ENCODE peak calls at places on chromosomes 6 and 20, in six cellular contexts. O, M, I, C, F and E are unnamed samples.

GRCh38 chr6:105926318-105926717 is 159.8 kb upstream of the PRDM1 start:
- DNase-seq in O (no peak), I (no peak), M (no peak), C (no peak), F (no peak), E (no peak)

GRCh38 chr20:60957621-60958020 is 294.4 kb upstream of the CDH4 start:
- DNase-seq in F (no peak), I (no peak), M (no peak), O (no peak), C (no peak), E (no peak)

GRCh38 chr6:47096233-47096887 is 54.2 kb upstream of the ADGRF1 start:
- DNase-seq in F (no peak), C (no peak), M (no peak), I (no peak), O (no peak), E (no peak)

GRCh38 chr20:20023395-20023794 is 6.2 kb downstream of the NAA20 start:
- DNase-seq in I (no peak), C (no peak), F (no peak), O (no peak), M (no peak), E (no peak)

GRCh38 chr6:163811317-163811716 is 396.8 kb downstream of the QKI start:
- DNase-seq in F (no peak), C (no peak), I (no peak), M (no peak), O (no peak), E (no peak)

GRCh38 chr6:43159599-43159998 is 11.5 kb upstream of the SRF start:
- DNase-seq in C (no peak), I (no peak), F (no peak), M (no peak), O (no peak), E (no peak)

GRCh38 chr6:1621328-1621701 is 11.6 kb downstream of the FOXC1 start:
- DNase-seq in I (no peak), M (no peak), C (no peak), F (no peak), O (no peak), E (no peak)

GRCh38 chr20:44395963-44396340 is 40.5 kb downstream of the HNF4A start:
- DNase-seq in F (no peak), M (no peak), C (no peak), O (no peak), I (no peak), E (no peak)

GRCh38 chr6:16319813-16320532 is 81.6 kb downstream of the GMPR start:
- DNase-seq in C (peak; percentile 89), M (peak; percentile 74), O (peak; percentile 65), I (peak; percentile 73), F (peak; percentile 35), E (peak; percentile 87)

GRCh38 chr6:88013015-88013414 is 34.6 kb upstream of the SPACA1 start:
- DNase-seq in I (no peak), M (no peak), C (no peak), F (no peak), O (no peak), E (no peak)

GRCh38 chr6:11021003-11021402 is 23.1 kb downstream of the ELOVL2 start:
- DNase-seq in I (no peak), M (no peak), F (no peak), O (no peak), C (no peak), E (no peak)

GRCh38 chr6:128763599-128764300 is 119.2 kb upstream of the LAMA2 start:
- DNase-seq in M (no peak), O (no peak), F (no peak), C (no peak), I (no peak), E (no peak)

GRCh38 chr20:2859330-2860121 is 13.8 kb upstream of the PTPRA start:
- DNase-seq in M (peak; percentile 22), I (no peak), F (no peak), C (peak; percentile 67), O (no peak), E (no peak)

GRCh38 chr20:47982574-47983360 is 197.5 kb upstream of the SULF2 start:
- DNase-seq in F (no peak), I (no peak), M (no peak), C (no peak), O (no peak), E (peak; percentile 61)

GRCh38 chr6:124490123-124490522 is 472.1 kb upstream of the RNF217 start:
- DNase-seq in I (no peak), M (no peak), O (no peak), C (no peak), F (no peak), E (no peak)

GRCh38 chr6:21228411-21228810 is 365.1 kb upstream of the SOX4 start:
- DNase-seq in F (no peak), C (no peak), O (no peak), M (no peak), I (no peak), E (no peak)

GRCh38 chr20:53935353-53936084 is 134.9 kb downstream of the BCAS1 start:
- DNase-seq in O (no peak), C (peak; percentile 23), I (no peak), F (no peak), M (no peak), E (no peak)

GRCh38 chr6:162178266-162178665 is 549.3 kb downstream of the PRKN start:
- DNase-seq in F (no peak), C (no peak), I (no peak), O (no peak), M (no peak), E (no peak)

GRCh38 chr20:9660236-9660868 is 146.0 kb downstream of the LAMP5 start:
- DNase-seq in C (peak; percentile 4), O (no peak), I (no peak), M (no peak), F (no peak), E (peak; percentile 8)

GRCh38 chr6:45394586-45395095 is 16.9 kb upstream of the SUPT3H start:
- DNase-seq in F (no peak), O (no peak), C (no peak), I (no peak), M (no peak), E (no peak)

GRCh38 chr20:17971571-17972013 is 2.8 kb downstream of the MGME1 start:
- DNase-seq in I (no peak), O (no peak), M (no peak), F (no peak), C (peak; percentile 63), E (peak; percentile 18)

GRCh38 chr6:167551634-167552630 is 227.0 kb downstream of the TTLL2 start:
- DNase-seq in C (no peak), M (no peak), F (no peak), I (no peak), O (no peak), E (no peak)

GRCh38 chr20:6558361-6558760 is 209.1 kb upstream of the BMP2 start:
- DNase-seq in O (no peak), C (no peak), M (no peak), I (no peak), F (no peak), E (no peak)

GRCh38 chr6:35448191-35448590 is 3.9 kb upstream of the FANCE start:
- DNase-seq in C (no peak), O (no peak), M (no peak), F (no peak), I (no peak), E (no peak)

GRCh38 chr6:142715386-142715785 is 229.6 kb downstream of the HIVEP2 start:
- DNase-seq in M (no peak), C (no peak), F (no peak), I (no peak), O (no peak), E (no peak)

GRCh38 chr6:7254980-7255825 is 57.8 kb downstream of the SSR1 start:
- DNase-seq in F (no peak), C (no peak), M (peak; percentile 88), I (no peak), O (no peak), E (no peak)

GRCh38 chr6:14502551-14502950 is 385.0 kb downstream of the CD83 start:
- DNase-seq in O (no peak), C (peak; percentile 21), F (no peak), I (no peak), M (no peak), E (no peak)

GRCh38 chr6:53793318-53793975 is 1.4 kb upstream of the LRRC1 start:
- DNase-seq in F (peak; percentile 26), I (no peak), M (peak; percentile 92), C (peak; percentile 68), O (no peak), E (peak; percentile 88)

GRCh38 chr6:159858259-159858658 is 32.5 kb upstream of the MAS1 start:
- DNase-seq in F (no peak), O (no peak), M (no peak), I (no peak), C (no peak), E (no peak)

GRCh38 chr6:3867616-3868502 is 18.7 kb downstream of the FAM50B start:
- DNase-seq in C (peak; percentile 48), M (no peak), F (no peak), O (no peak), I (no peak), E (no peak)

GRCh38 chr6:28537509-28538140 is 11.9 kb downstream of the GPX5 start:
- DNase-seq in O (no peak), M (no peak), C (no peak), F (peak; percentile 30), I (peak; percentile 14), E (peak; percentile 41)

GRCh38 chr20:40663991-40664880 is 24.8 kb downstream of the MAFB start:
- DNase-seq in M (no peak), O (no peak), C (no peak), I (no peak), F (no peak), E (no peak)

GRCh38 chr6:121143476-121143875 is 190.8 kb downstream of the TBC1D32 start:
- DNase-seq in M (no peak), O (no peak), F (no peak), I (no peak), C (no peak), E (no peak)

GRCh38 chr6:149919834-149920225 is 3.1 kb downstream of the RAET1G start:
- DNase-seq in C (no peak), M (no peak), O (no peak), I (no peak), F (no peak), E (no peak)

GRCh38 chr6:10695086-10695657 is 400 bp downstream of the PAK1IP1 start:
- DNase-seq in F (no peak), I (no peak), C (no peak), O (no peak), M (no peak), E (peak; percentile 8)

GRCh38 chr20:44393608-44394519 is 38.4 kb downstream of the HNF4A start:
- DNase-seq in C (no peak), I (no peak), M (no peak), F (no peak), O (no peak), E (no peak)

GRCh38 chr6:16361861-16362260 is 123.5 kb downstream of the GMPR start:
- DNase-seq in I (no peak), F (no peak), M (no peak), O (no peak), C (no peak), E (no peak)

GRCh38 chr6:146047356-146047755 is 18.5 kb downstream of the GRM1 start:
- DNase-seq in C (no peak), O (no peak), M (no peak), I (no peak), F (no peak), E (no peak)

GRCh38 chr6:160730911-160731310 is 28.9 kb downstream of the PLG start:
- DNase-seq in I (no peak), O (no peak), F (no peak), C (no peak), M (no peak), E (peak; percentile 9)